ENCODE peak calls at places on chromosomes 11 and 22, in six cellular contexts. A is NCI-H774; R is activated effector memory CD4-positive, alpha-beta T cell treated with Interleukin-2 at 50 U/mL for 16 hours; D is DMS79; Z is GM03348; P is B cell. Y is an unnamed sample.

GRCh38 chr11:107799245-107799859 is 59.2 kb downstream of the SLC35F2 start:
- DNase-seq in R (peak), Z (peak), A (peak), D (no peak), P (peak), Y (peak)

GRCh38 chr22:41799486-41800347 is 762 bp upstream of the CCDC134 start:
- DNase-seq in P (no peak), A (no peak), D (no peak), R (no peak), Z (peak), Y (no peak)

GRCh38 chr11:134531331-134532135 is 119.5 kb upstream of the B3GAT1 start:
- DNase-seq in Z (no peak), P (no peak), R (no peak), A (no peak), D (no peak), Y (no peak)

GRCh38 chr11:2271077-2271326 is 614 bp upstream of the ASCL2 start:
- DNase-seq in R (no peak), D (no peak), A (no peak), Z (no peak), P (peak), Y (no peak)

GRCh38 chr11:62839050-62840015 is at the start of gene WDR74:
- DNase-seq in Z (peak), R (peak), A (peak), D (peak), P (peak), Y (peak)

GRCh38 chr11:116193321-116194114 is 579.3 kb downstream of the BUD13 start:
- DNase-seq in D (peak), P (no peak), R (no peak), A (peak), Z (peak), Y (no peak)

GRCh38 chr22:27588273-27588672 is 213.3 kb downstream of the MN1 start:
- DNase-seq in R (no peak), P (no peak), A (peak), D (no peak), Z (no peak), Y (no peak)

GRCh38 chr22:27163162-27164137 is 506.1 kb downstream of the MIAT start:
- DNase-seq in Z (no peak), P (no peak), D (no peak), A (no peak), R (no peak), Y (no peak)

GRCh38 chr11:36509265-36509664 is 807 bp downstream of the TRAF6 start:
- DNase-seq in P (peak), A (no peak), R (no peak), Z (peak), D (no peak), Y (peak)

GRCh38 chr11:48154162-48154561 is 62.4 kb upstream of the OR4B1 start:
- DNase-seq in A (no peak), D (no peak), P (no peak), R (no peak), Z (peak), Y (no peak)

GRCh38 chr22:31509041-31509440 is 12.7 kb downstream of the SFI1 start:
- DNase-seq in D (no peak), R (no peak), P (no peak), A (no peak), Z (no peak), Y (no peak)

GRCh38 chr11:128505449-128506058 is 81.8 kb downstream of the ETS1 start:
- DNase-seq in D (no peak), R (no peak), A (no peak), Z (no peak), P (no peak), Y (no peak)

GRCh38 chr11:100072131-100072530 is 615.0 kb upstream of the ARHGAP42 start:
- DNase-seq in A (no peak), Z (no peak), D (no peak), P (no peak), R (no peak), Y (no peak)

GRCh38 chr11:124194696-124195418 is 11.7 kb downstream of the OR10D3 start:
- DNase-seq in Z (peak), D (no peak), A (peak), R (no peak), P (peak), Y (no peak)

GRCh38 chr11:78417175-78417887 is at the start of gene GAB2:
- DNase-seq in D (peak), A (peak), P (no peak), R (no peak), Z (no peak), Y (peak)

GRCh38 chr11:82732734-82733443 is 775 bp downstream of the FAM181B start:
- DNase-seq in P (peak), D (no peak), Z (peak), R (no peak), A (peak), Y (no peak)

GRCh38 chr11:2944953-2945756 is 15.9 kb upstream of the PHLDA2 start:
- DNase-seq in D (no peak), P (no peak), Z (peak), R (no peak), A (no peak), Y (peak)

GRCh38 chr11:103055174-103055890 is 36.6 kb downstream of the DCUN1D5 start:
- DNase-seq in A (peak), D (peak), P (peak), Z (peak), R (no peak), Y (peak)

GRCh38 chr11:100769617-100770016 is 82.5 kb downstream of the ARHGAP42 start:
- DNase-seq in P (no peak), D (no peak), Z (no peak), R (no peak), A (no peak), Y (no peak)

GRCh38 chr22:36293606-36294292 is 40.8 kb downstream of the APOL1 start:
- DNase-seq in D (no peak), A (no peak), R (no peak), Z (no peak), P (no peak), Y (no peak)

GRCh38 chr22:35341090-35341874 is 39.6 kb upstream of the HMOX1 start:
- DNase-seq in P (no peak), A (no peak), D (no peak), Z (no peak), R (no peak), Y (no peak)

GRCh38 chr22:35464399-35464798 is 64.5 kb downstream of the MCM5 start:
- DNase-seq in D (no peak), P (peak), A (no peak), R (no peak), Z (no peak), Y (no peak)

GRCh38 chr11:93005239-93005638 is 35.8 kb downstream of the MTNR1B start:
- DNase-seq in D (peak), Z (peak), R (no peak), P (no peak), A (no peak), Y (no peak)

GRCh38 chr11:97033178-97033577 is 643.4 kb downstream of the JRKL start:
- DNase-seq in P (no peak), Z (no peak), R (no peak), A (no peak), D (no peak), Y (no peak)

GRCh38 chr11:74453373-74453975 is 13.9 kb downstream of the KCNE3 start:
- DNase-seq in D (peak), A (peak), R (peak), Z (peak), P (peak), Y (peak)

GRCh38 chr11:63478896-63479295 is 12.1 kb downstream of the PLAAT5 start:
- DNase-seq in D (peak), R (peak), A (peak), Z (peak), P (peak), Y (peak)

GRCh38 chr11:37105456-37105855 is 507.4 kb upstream of the RAG2 start:
- DNase-seq in Z (no peak), A (no peak), D (no peak), R (no peak), P (no peak), Y (no peak)

GRCh38 chr11:1889527-1889930 is 2.2 kb downstream of the PRR33 start:
- DNase-seq in Z (no peak), P (no peak), R (no peak), A (no peak), D (no peak), Y (no peak)